ENCODE peak calls at places on chromosome 21, in nine cellular contexts. I is neural progenitor cell, O is sigmoid colon, F is PC-3, S is NT2/D1, B is dorsolateral prefrontal cortex, J is MM.1S, T is hepatocyte, Y is PC-9. A is an unnamed sample.

GRCh38 chr21:28547795-28548194 is 444.9 kb downstream of the LTN1 start:
- DNase-seq in J (no peak), O (no peak), T (no peak), Y (no peak), B (no peak), F (no peak), S (no peak), I (no peak), A (no peak)

GRCh38 chr21:16193758-16194606 is 464.2 kb downstream of the USP25 start:
- DNase-seq in T (peak; percentile 65), J (peak; percentile 82), S (peak; percentile 48), Y (no peak), F (peak; percentile 35), O (peak; percentile 80), B (peak; percentile 69), I (peak; percentile 81), A (peak; percentile 16)

GRCh38 chr21:43315244-43316137 is 111.4 kb downstream of the SIK1 start:
- DNase-seq in Y (no peak), S (no peak), O (no peak), F (no peak), B (no peak), J (no peak), T (no peak), I (no peak), A (no peak)

GRCh38 chr21:38308010-38308784 is 51.4 kb downstream of the KCNJ15 start:
- DNase-seq in Y (no peak), T (no peak), B (no peak), I (peak; percentile 9), J (no peak), O (no peak), F (no peak), S (no peak), A (no peak)

GRCh38 chr21:25735895-25736597 is 1.3 kb downstream of the GABPA start:
- DNase-seq in B (no peak), O (no peak), S (peak; percentile 23), J (peak; percentile 11), F (peak; percentile 9), T (peak; percentile 59), Y (no peak), I (peak; percentile 29), A (no peak)

GRCh38 chr21:34191876-34192275 is 118.5 kb downstream of the MRPS6 start:
- DNase-seq in Y (no peak), O (no peak), J (no peak), S (no peak), F (no peak), B (no peak), T (no peak), I (no peak), A (no peak)

GRCh38 chr21:25561668-25562641 is 45.3 kb downstream of the MRPL39 start:
- DNase-seq in T (peak; percentile 82), B (no peak), J (peak; percentile 39), S (no peak), F (no peak), I (peak; percentile 69), O (peak; percentile 73), Y (no peak), A (no peak)

GRCh38 chr21:14768042-14768441 is 221.9 kb upstream of the SAMSN1 start:
- DNase-seq in O (no peak), Y (no peak), B (no peak), S (no peak), T (no peak), F (peak; percentile 57), I (no peak), J (no peak), A (no peak)

DNA sequence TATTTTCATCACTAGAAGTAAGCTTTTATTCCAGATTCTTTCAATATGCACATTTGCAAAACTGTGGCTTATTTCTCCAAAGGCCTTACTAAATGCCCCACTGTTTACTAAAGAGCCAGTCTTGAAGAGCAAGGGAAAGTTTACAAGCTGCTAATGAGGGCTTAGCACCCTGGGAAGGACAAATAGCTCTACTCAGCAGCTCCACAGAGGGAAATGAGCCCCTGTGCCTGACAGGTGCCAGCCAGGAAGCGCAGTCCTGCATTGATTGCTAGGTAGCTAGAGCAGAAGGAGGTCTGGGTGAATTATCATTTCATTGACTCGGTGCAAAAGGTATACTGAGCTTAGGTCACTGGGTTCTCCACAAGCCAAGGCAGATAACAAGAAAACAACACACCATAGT is 307.0 kb downstream of the SETD4 start:
- DNase-seq in T (no peak), I (peak; percentile 46), F (no peak), O (no peak), S (peak; percentile 44), B (no peak), Y (no peak), J (no peak), A (no peak)
- H3K27me3 ChIP-seq in T (peaks cover 10% of the 10 kb centered on the region), I (no peaks in the 10 kb centered on the region), F (no peaks in the 10 kb centered on the region), O (no peaks in the 10 kb centered on the region), S (peaks cover 10% of the 10 kb centered on the region), B (no peaks in the 10 kb centered on the region), Y (no peaks in the 10 kb centered on the region), J (no peaks in the 10 kb centered on the region), A (peaks cover 82% of the 10 kb centered on the region)

DNA sequence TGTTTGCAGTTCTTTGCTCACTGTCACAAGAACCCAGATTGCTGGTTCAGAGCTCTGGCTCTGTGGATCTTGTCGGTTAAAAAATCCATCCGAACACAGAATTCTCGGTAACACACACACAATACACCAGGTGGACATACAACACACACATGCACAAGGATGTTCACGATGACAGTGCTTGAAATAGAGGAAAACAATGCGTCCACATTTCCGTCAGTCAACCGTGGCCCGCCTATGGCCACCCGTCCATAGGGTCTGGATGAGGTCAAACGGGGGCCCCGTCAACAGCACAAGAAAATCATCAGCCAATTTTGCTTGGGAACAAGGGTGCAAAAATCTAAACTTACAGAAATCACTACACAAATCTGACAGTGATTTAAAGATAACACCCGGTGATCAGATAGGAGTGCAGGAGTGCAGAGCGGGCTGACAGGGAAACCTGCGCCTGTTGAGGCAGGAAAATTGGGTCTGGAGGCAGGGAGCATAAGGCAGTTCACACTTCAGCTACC is 50.4 kb upstream of the SLC19A1 start:
- DNase-seq in J (no peak), Y (no peak), F (no peak), T (no peak), I (no peak), O (peak; percentile 29), S (no peak), B (peak; percentile 5), A (no peak)
- H3K27me3 ChIP-seq in J (peaks cover 73% of the 10 kb centered on the region), Y (peaks cover 22% of the 10 kb centered on the region), F (no peaks in the 10 kb centered on the region), T (peaks cover 19% of the 10 kb centered on the region), I (peaks cover 37% of the 10 kb centered on the region), O (no peaks in the 10 kb centered on the region), S (peaks cover 22% of the 10 kb centered on the region), B (peaks cover 5% of the 10 kb centered on the region), A (no peaks in the 10 kb centered on the region)

GRCh38 chr21:42158846-42159245 is 60.1 kb upstream of the ABCG1 start:
- DNase-seq in F (no peak), S (no peak), J (no peak), Y (no peak), I (no peak), O (peak; percentile 48), B (no peak), T (no peak), A (no peak)
- H3K27me3 ChIP-seq in F (no peaks in the 10 kb centered on the region), S (no peaks in the 10 kb centered on the region), J (peaks cover 62% of the 10 kb centered on the region), Y (no peaks in the 10 kb centered on the region), I (no peaks in the 10 kb centered on the region), O (peaks cover 13% of the 10 kb centered on the region), B (no peaks in the 10 kb centered on the region), T (no peaks in the 10 kb centered on the region), A (no peaks in the 10 kb centered on the region)

GRCh38 chr21:33069243-33069642 is 698 bp upstream of the OLIG1 start:
- DNase-seq in F (no peak), I (no peak), O (no peak), B (no peak), T (no peak), Y (no peak), J (no peak), S (no peak), A (no peak)
- H3K27me3 ChIP-seq in F (peaks cover 85% of the 10 kb centered on the region), I (peaks cover 100% of the 10 kb centered on the region), O (peaks cover 99% of the 10 kb centered on the region), B (peaks cover 12% of the 10 kb centered on the region), T (peaks cover 97% of the 10 kb centered on the region), Y (peaks cover 52% of the 10 kb centered on the region), J (no peaks in the 10 kb centered on the region), S (peaks cover 97% of the 10 kb centered on the region), A (peaks cover 43% of the 10 kb centered on the region)

GRCh38 chr21:42097860-42098259 is 26.7 kb downstream of the UMODL1 start:
- DNase-seq in J (no peak), B (no peak), S (no peak), F (peak; percentile 96), O (no peak), T (peak; percentile 91), I (no peak), Y (peak; percentile 91), A (no peak)
- H3K27me3 ChIP-seq in J (no peaks in the 10 kb centered on the region), B (no peaks in the 10 kb centered on the region), S (no peaks in the 10 kb centered on the region), F (no peaks in the 10 kb centered on the region), O (no peaks in the 10 kb centered on the region), T (no peaks in the 10 kb centered on the region), I (no peaks in the 10 kb centered on the region), Y (no peaks in the 10 kb centered on the region), A (no peaks in the 10 kb centered on the region)

DNA sequence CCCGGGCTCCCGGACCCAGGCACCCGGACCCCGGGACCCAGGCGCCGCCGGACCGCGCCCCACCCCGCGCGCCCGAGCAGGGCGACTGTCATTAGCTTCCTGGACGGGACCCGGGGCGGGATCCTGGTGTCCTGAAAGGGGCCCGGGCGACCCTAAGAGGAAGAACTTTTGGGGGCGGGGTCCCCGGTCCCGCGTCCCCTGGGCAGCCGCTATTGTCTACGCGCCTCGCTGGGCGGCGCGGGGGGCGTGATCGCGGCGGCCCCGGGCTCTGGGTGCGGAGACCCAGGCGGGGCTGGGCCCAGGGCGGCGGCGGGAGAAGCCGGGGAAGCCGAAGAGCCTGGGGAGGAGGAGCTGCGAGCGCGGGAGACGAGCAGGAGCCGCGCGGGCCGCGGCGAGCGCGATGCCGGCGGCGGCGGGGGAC is 465 bp downstream of the HUNK start:
- DNase-seq in Y (no peak), O (no peak), B (no peak), S (no peak), J (peak; percentile 64), T (peak; percentile 67), I (peak; percentile 66), F (no peak), A (peak; percentile 49)
- H3K27me3 ChIP-seq in Y (peaks cover 14% of the 10 kb centered on the region), O (peaks cover 21% of the 10 kb centered on the region), B (no peaks in the 10 kb centered on the region), S (peaks cover 19% of the 10 kb centered on the region), J (peaks cover 21% of the 10 kb centered on the region), T (no peaks in the 10 kb centered on the region), I (peaks cover 45% of the 10 kb centered on the region), F (peaks cover 87% of the 10 kb centered on the region), A (no peaks in the 10 kb centered on the region)

GRCh38 chr21:44713130-44713529 is 1.8 kb upstream of the TSPEAR start:
- DNase-seq in S (no peak), J (no peak), Y (no peak), I (no peak), F (no peak), O (no peak), T (no peak), B (no peak), A (peak; percentile 6)
- H3K27me3 ChIP-seq in S (peaks cover 80% of the 10 kb centered on the region), J (peaks cover 93% of the 10 kb centered on the region), Y (peaks cover 70% of the 10 kb centered on the region), I (peaks cover 69% of the 10 kb centered on the region), F (peaks cover 11% of the 10 kb centered on the region), O (peaks cover 64% of the 10 kb centered on the region), T (peaks cover 91% of the 10 kb centered on the region), B (peaks cover 14% of the 10 kb centered on the region), A (no peaks in the 10 kb centered on the region)

GRCh38 chr21:45257673-45258341 is 29.9 kb downstream of the POFUT2 start:
- DNase-seq in F (no peak), B (no peak), S (no peak), O (no peak), I (peak; percentile 33), Y (no peak), J (no peak), T (no peak), A (no peak)
- H3K27me3 ChIP-seq in F (peaks cover 8% of the 10 kb centered on the region), B (no peaks in the 10 kb centered on the region), S (no peaks in the 10 kb centered on the region), O (peaks cover 38% of the 10 kb centered on the region), I (no peaks in the 10 kb centered on the region), Y (peaks cover 4% of the 10 kb centered on the region), J (peaks cover 73% of the 10 kb centered on the region), T (no peaks in the 10 kb centered on the region), A (no peaks in the 10 kb centered on the region)

A was measured in WERI-Rb-1.